ENCODE peak calls at places on chromosome X, in seven cellular contexts. One of them, this sample, is unnamed.

GRCh38 chrX:129769467-129770154 is 10.1 kb upstream of the SASH3 start:
- DNase-seq in neuronal stem cell: no peak
- DNase-seq in sciatic nerve: no peak
- DNase-seq in thoracic aorta: no peak
- DNase-seq in body of pancreas: no peak
- DNase-seq in activated CD4-positive, alpha-beta T cell treated with anti-CD3 and anti-CD28 coated beads for 24 hours: no peak
- DNase-seq in GF-D8: peak
- DNase-seq in this sample: no peak

GRCh38 chrX:129193357-129193756 is 329.9 kb downstream of the SMARCA1 start:
- DNase-seq in neuronal stem cell: no peak
- DNase-seq in sciatic nerve: peak
- DNase-seq in thoracic aorta: no peak
- DNase-seq in body of pancreas: no peak
- DNase-seq in activated CD4-positive, alpha-beta T cell treated with anti-CD3 and anti-CD28 coated beads for 24 hours: no peak
- DNase-seq in GF-D8: no peak
- DNase-seq in this sample: no peak

GRCh38 chrX:14779589-14779988 is 93.3 kb downstream of the FANCB start:
- DNase-seq in neuronal stem cell: no peak
- DNase-seq in sciatic nerve: no peak
- DNase-seq in thoracic aorta: no peak
- DNase-seq in body of pancreas: no peak
- DNase-seq in activated CD4-positive, alpha-beta T cell treated with anti-CD3 and anti-CD28 coated beads for 24 hours: no peak
- DNase-seq in GF-D8: no peak
- DNase-seq in this sample: no peak

GRCh38 chrX:143580266-143580665 is 55.6 kb downstream of the SLITRK4 start:
- DNase-seq in neuronal stem cell: no peak
- DNase-seq in sciatic nerve: no peak
- DNase-seq in thoracic aorta: no peak
- DNase-seq in body of pancreas: peak
- DNase-seq in activated CD4-positive, alpha-beta T cell treated with anti-CD3 and anti-CD28 coated beads for 24 hours: no peak
- DNase-seq in GF-D8: peak
- DNase-seq in this sample: no peak

GRCh38 chrX:149948001-149948400 is 9.7 kb upstream of the EOLA2 start:
- DNase-seq in neuronal stem cell: no peak
- DNase-seq in sciatic nerve: no peak
- DNase-seq in thoracic aorta: no peak
- DNase-seq in body of pancreas: no peak
- DNase-seq in activated CD4-positive, alpha-beta T cell treated with anti-CD3 and anti-CD28 coated beads for 24 hours: no peak
- DNase-seq in GF-D8: no peak
- DNase-seq in this sample: no peak

GRCh38 chrX:38999967-39000745 is 198.9 kb downstream of the MID1IP1 start:
- DNase-seq in neuronal stem cell: no peak
- DNase-seq in sciatic nerve: no peak
- DNase-seq in thoracic aorta: no peak
- DNase-seq in body of pancreas: no peak
- DNase-seq in activated CD4-positive, alpha-beta T cell treated with anti-CD3 and anti-CD28 coated beads for 24 hours: no peak
- DNase-seq in GF-D8: no peak
- DNase-seq in this sample: no peak

GRCh38 chrX:116961872-116962582 is 499.3 kb upstream of the CT83 start:
- DNase-seq in neuronal stem cell: no peak
- DNase-seq in sciatic nerve: no peak
- DNase-seq in thoracic aorta: no peak
- DNase-seq in body of pancreas: no peak
- DNase-seq in activated CD4-positive, alpha-beta T cell treated with anti-CD3 and anti-CD28 coated beads for 24 hours: no peak
- DNase-seq in GF-D8: no peak
- DNase-seq in this sample: peak

GRCh38 chrX:150088766-150089518 is 150.7 kb upstream of the EOLA2 start:
- DNase-seq in neuronal stem cell: no peak
- DNase-seq in sciatic nerve: no peak
- DNase-seq in thoracic aorta: no peak
- DNase-seq in body of pancreas: no peak
- DNase-seq in activated CD4-positive, alpha-beta T cell treated with anti-CD3 and anti-CD28 coated beads for 24 hours: no peak
- DNase-seq in GF-D8: no peak
- DNase-seq in this sample: no peak

GRCh38 chrX:41559662-41560061 is 112.5 kb downstream of the NYX start:
- DNase-seq in neuronal stem cell: no peak
- DNase-seq in sciatic nerve: no peak
- DNase-seq in thoracic aorta: no peak
- DNase-seq in body of pancreas: no peak
- DNase-seq in activated CD4-positive, alpha-beta T cell treated with anti-CD3 and anti-CD28 coated beads for 24 hours: peak
- DNase-seq in GF-D8: peak
- DNase-seq in this sample: no peak

This sample was measured in LNCaP clone FGC.